ENCODE peak calls at places on chromosomes 3 and 15, in five cellular contexts. One of them, this sample, is unnamed.

GRCh38 chr3:194220776-194221735 is 85.1 kb downstream of the HES1 start:
- DNase-seq in K562: no peak
- DNase-seq in uterus: no peak
- DNase-seq in testis: no peak
- DNase-seq in heart left ventricle: no peak
- DNase-seq in this sample: no peak

GRCh38 chr15:38698215-38698614 is 133.6 kb upstream of the RASGRP1 start:
- DNase-seq in K562: no peak
- DNase-seq in uterus: no peak
- DNase-seq in testis: no peak
- DNase-seq in heart left ventricle: no peak
- DNase-seq in this sample: no peak

GRCh38 chr15:52069559-52069958 is 43.0 kb downstream of the BCL2L10 start:
- DNase-seq in K562: no peak
- DNase-seq in uterus: no peak
- DNase-seq in testis: no peak
- DNase-seq in heart left ventricle: no peak
- DNase-seq in this sample: no peak

GRCh38 chr15:51223771-51224229 is 114.6 kb downstream of the CYP19A1 start:
- DNase-seq in K562: no peak
- DNase-seq in uterus: no peak
- DNase-seq in testis: no peak
- DNase-seq in heart left ventricle: no peak
- DNase-seq in this sample: no peak

GRCh38 chr3:24709921-24710320 is 215.3 kb upstream of the THRB start:
- DNase-seq in K562: no peak
- DNase-seq in uterus: no peak
- DNase-seq in testis: no peak
- DNase-seq in heart left ventricle: no peak
- DNase-seq in this sample: no peak

GRCh38 chr15:49815937-49816336 is 195.1 kb downstream of the DTWD1 start:
- DNase-seq in K562: no peak
- DNase-seq in uterus: peak
- DNase-seq in testis: no peak
- DNase-seq in heart left ventricle: no peak
- DNase-seq in this sample: no peak

GRCh38 chr15:85335193-85335939 is 45.0 kb upstream of the AKAP13 start:
- DNase-seq in K562: no peak
- DNase-seq in uterus: no peak
- DNase-seq in testis: no peak
- DNase-seq in heart left ventricle: no peak
- DNase-seq in this sample: no peak

GRCh38 chr3:42652611-42653302 is 740 bp upstream of the ZBTB47 start:
- DNase-seq in K562: peak
- DNase-seq in uterus: peak
- DNase-seq in testis: no peak
- DNase-seq in heart left ventricle: peak
- DNase-seq in this sample: no peak

GRCh38 chr15:101067660-101068522 is 148.7 kb downstream of the LRRK1 start:
- DNase-seq in K562: no peak
- DNase-seq in uterus: no peak
- DNase-seq in testis: no peak
- DNase-seq in heart left ventricle: no peak
- DNase-seq in this sample: no peak

GRCh38 chr15:101066501-101067408 is 147.6 kb downstream of the LRRK1 start:
- DNase-seq in K562: peak
- DNase-seq in uterus: no peak
- DNase-seq in testis: no peak
- DNase-seq in heart left ventricle: no peak
- DNase-seq in this sample: no peak

GRCh38 chr15:101063891-101064794 is 145.0 kb downstream of the LRRK1 start:
- DNase-seq in K562: no peak
- DNase-seq in uterus: no peak
- DNase-seq in testis: peak
- DNase-seq in heart left ventricle: peak
- DNase-seq in this sample: no peak

GRCh38 chr15:101064795-101065569 is 145.8 kb downstream of the LRRK1 start:
- DNase-seq in K562: no peak
- DNase-seq in uterus: no peak
- DNase-seq in testis: no peak
- DNase-seq in heart left ventricle: no peak
- DNase-seq in this sample: no peak

DNA sequence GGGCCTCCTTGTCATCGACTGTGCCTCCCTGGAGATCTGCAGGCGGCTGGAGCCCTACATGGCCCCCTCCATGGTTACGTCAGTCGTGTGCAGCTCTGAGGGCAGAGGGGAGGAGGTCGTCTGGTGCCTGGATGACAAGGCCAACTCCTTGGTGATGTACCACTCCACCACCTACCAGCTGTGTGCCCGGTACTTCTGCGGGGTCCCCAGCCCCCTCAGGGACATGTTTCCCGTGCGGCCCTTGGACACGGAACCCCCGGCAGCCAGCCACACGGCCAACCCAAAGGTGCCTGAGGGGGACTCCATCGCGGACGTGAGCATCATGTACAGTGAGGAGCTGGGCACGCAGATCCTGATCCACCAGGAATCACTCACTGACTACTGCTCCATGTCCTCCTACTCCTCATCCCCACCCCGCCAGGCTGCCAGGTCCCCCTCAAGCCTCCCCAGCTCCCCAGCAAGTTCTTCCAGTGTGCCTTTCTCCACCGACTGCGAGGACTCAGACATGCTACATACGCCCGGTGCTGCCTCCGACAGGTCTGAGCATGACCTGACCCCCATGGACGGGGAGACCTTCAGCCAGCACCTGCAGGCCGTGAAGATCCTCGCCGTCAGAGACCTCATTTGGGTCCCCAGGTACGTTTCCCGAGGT is 146.5 kb downstream of the LRRK1 start:
- DNase-seq in K562: no peak
- DNase-seq in uterus: no peak
- DNase-seq in testis: no peak
- DNase-seq in heart left ventricle: no peak
- DNase-seq in this sample: no peak
- TF ChIP-seq POLR2A in K562: no peak
- TF ChIP-seq POLR2A in uterus: no peak
- TF ChIP-seq POLR2A in testis: no peak
- TF ChIP-seq POLR2A in heart left ventricle: no peak
- TF ChIP-seq POLR2A in this sample: no peak

GRCh38 chr3:134013280-134013679 is 16.4 kb downstream of the SLCO2A1 start:
- DNase-seq in K562: no peak
- DNase-seq in uterus: no peak
- DNase-seq in testis: no peak
- DNase-seq in heart left ventricle: no peak
- DNase-seq in this sample: no peak

GRCh38 chr3:134009345-134010000 is 20.3 kb downstream of the SLCO2A1 start:
- DNase-seq in K562: no peak
- DNase-seq in uterus: no peak
- DNase-seq in testis: no peak
- DNase-seq in heart left ventricle: no peak
- DNase-seq in this sample: no peak

GRCh38 chr3:134007819-134008218 is 21.9 kb downstream of the SLCO2A1 start:
- DNase-seq in K562: no peak
- DNase-seq in uterus: no peak
- DNase-seq in testis: no peak
- DNase-seq in heart left ventricle: no peak
- DNase-seq in this sample: no peak

GRCh38 chr3:134004841-134005240 is 24.9 kb downstream of the SLCO2A1 start:
- DNase-seq in K562: no peak
- DNase-seq in uterus: no peak
- DNase-seq in testis: no peak
- DNase-seq in heart left ventricle: no peak
- DNase-seq in this sample: no peak

GRCh38 chr3:134008630-134009156 is 21.0 kb downstream of the SLCO2A1 start:
- DNase-seq in K562: no peak
- DNase-seq in uterus: no peak
- DNase-seq in testis: no peak
- DNase-seq in heart left ventricle: no peak
- DNase-seq in this sample: no peak
- H3K27ac ChIP-seq in K562: no peak
- H3K27ac ChIP-seq in uterus: no peak
- H3K27ac ChIP-seq in testis: no peak
- H3K27ac ChIP-seq in heart left ventricle: no peak
- H3K27ac ChIP-seq in this sample: no peak

GRCh38 chr3:51971350-51971749 is 2.5 kb downstream of the ABHD14B start:
- DNase-seq in K562: no peak
- DNase-seq in uterus: no peak
- DNase-seq in testis: no peak
- DNase-seq in heart left ventricle: no peak
- DNase-seq in this sample: no peak
- TF ChIP-seq POLR2A in K562: no peak
- TF ChIP-seq POLR2A in uterus: no peak
- TF ChIP-seq POLR2A in testis: no peak
- TF ChIP-seq POLR2A in heart left ventricle: no peak
- TF ChIP-seq POLR2A in this sample: no peak

DNA sequence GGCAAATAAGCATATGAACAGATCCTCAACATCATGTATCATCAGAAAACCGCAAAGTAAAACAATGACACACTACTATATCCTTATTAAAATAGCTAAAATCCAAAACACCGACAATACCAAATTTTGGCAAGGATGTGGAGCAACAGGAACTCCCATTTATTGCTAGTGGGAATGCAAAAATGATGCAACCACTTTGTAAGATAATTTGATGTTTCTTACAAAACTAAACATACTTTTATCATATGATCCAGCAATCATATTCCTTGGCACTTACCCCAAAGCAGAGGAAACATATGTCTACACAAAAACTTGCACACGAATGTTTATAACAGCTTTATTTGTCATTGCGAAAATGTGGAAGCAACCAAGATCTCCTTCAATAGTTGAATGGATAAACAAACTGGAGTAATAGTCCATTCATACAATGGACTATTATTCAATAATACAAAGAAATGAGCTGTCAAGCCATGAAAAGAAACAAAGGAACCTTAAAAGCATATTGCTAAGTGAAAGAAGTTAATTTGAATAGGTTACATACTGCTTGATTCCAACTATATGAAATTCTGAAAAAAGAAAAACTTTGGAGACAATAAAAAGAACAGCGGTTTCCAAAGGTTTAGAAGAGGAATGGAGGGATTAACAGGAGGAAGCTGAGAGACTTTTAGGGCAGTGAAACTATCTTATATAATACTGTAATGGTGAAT is 172.0 kb downstream of the VPS13C start:
- DNase-seq in K562: no peak
- DNase-seq in uterus: no peak
- DNase-seq in testis: no peak
- DNase-seq in heart left ventricle: no peak
- DNase-seq in this sample: no peak
- H3K27ac ChIP-seq in K562: no peak
- H3K27ac ChIP-seq in uterus: no peak
- H3K27ac ChIP-seq in testis: no peak
- H3K27ac ChIP-seq in heart left ventricle: no peak
- H3K27ac ChIP-seq in this sample: no peak

GRCh38 chr3:72745146-72745976 is 102.9 kb downstream of the SHQ1 start:
- DNase-seq in K562: no peak
- DNase-seq in uterus: no peak
- DNase-seq in testis: no peak
- DNase-seq in heart left ventricle: no peak
- DNase-seq in this sample: no peak
- TF ChIP-seq POLR2A in K562: no peak
- TF ChIP-seq POLR2A in uterus: no peak
- TF ChIP-seq POLR2A in testis: no peak
- TF ChIP-seq POLR2A in heart left ventricle: no peak
- TF ChIP-seq POLR2A in this sample: no peak

GRCh38 chr15:71237456-71238188 is 122.4 kb downstream of the THSD4 start:
- DNase-seq in K562: no peak
- DNase-seq in uterus: peak
- DNase-seq in testis: peak
- DNase-seq in heart left ventricle: peak
- DNase-seq in this sample: no peak
- H3K27ac ChIP-seq in K562: no peak
- H3K27ac ChIP-seq in uterus: peak
- H3K27ac ChIP-seq in testis: no peak
- H3K27ac ChIP-seq in heart left ventricle: peak
- H3K27ac ChIP-seq in this sample: no peak

DNA sequence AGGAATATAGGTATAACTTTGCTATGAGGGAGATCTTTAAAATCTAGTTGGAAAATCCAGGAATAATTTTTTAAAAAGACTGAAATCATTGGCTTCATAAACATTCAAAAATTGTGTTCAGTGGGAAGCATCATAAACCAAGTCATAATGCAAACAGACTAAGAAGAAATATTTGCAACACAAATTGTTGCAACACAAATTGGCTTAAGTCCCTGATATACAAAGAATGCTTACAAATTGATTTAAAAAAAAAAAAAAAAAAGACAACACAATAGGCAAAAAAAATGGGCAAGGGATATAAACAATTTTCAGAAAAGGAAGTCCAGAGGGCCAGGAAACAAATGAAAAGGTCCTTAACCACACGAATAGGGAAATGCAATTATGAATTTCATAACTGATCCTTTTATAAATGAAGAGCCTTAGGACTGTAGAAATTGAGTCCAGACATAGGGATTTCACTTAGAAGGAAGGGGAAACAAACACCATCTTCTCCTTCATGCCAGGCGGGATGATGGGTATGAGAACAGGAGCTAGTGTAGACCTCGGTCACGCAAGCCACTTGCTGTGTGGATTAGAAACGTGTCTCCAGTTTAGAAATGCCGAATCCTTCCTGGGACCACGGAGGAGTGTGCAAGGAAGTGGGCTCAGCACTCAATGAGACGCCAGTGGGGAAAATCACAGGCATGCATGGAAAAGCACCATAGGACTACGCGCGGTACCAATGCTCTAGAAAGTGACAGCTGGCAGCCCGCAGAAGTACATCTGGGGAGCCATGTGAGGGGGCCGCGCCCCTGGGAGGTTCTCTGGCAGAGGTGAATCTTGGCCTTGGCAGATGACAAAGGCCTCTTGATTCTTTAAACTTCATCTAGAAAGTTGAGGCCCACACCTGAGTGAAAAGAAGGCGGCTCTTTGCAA is 99.0 kb downstream of the LRRK1 start:
- DNase-seq in K562: no peak
- DNase-seq in uterus: peak
- DNase-seq in testis: peak
- DNase-seq in heart left ventricle: no peak
- DNase-seq in this sample: no peak
- TF ChIP-seq POLR2A in K562: no peak
- TF ChIP-seq POLR2A in uterus: no peak
- TF ChIP-seq POLR2A in testis: no peak
- TF ChIP-seq POLR2A in heart left ventricle: no peak
- TF ChIP-seq POLR2A in this sample: no peak